ENCODE peak calls at places on chromosomes 2 and 18, in nine cellular contexts. A is tibial nerve, G is endodermal cell, U is HFFc6, M is fibroblast of pulmonary artery, P is neural progenitor cell, O is AG10803, E is GM20000, J is hepatocyte. Q is an unnamed sample.

GRCh38 chr2:121161272-121161671 is 123.7 kb downstream of the TFCP2L1 start:
- DNase-seq in J (no peak), E (no peak), A (no peak), P (no peak), G (no peak), U (no peak), O (no peak), M (no peak), Q (no peak)

GRCh38 chr18:54003195-54003594 is 221.3 kb downstream of the MBD2 start:
- DNase-seq in P (no peak), O (no peak), G (no peak), U (no peak), E (no peak), J (no peak), A (no peak), M (no peak), Q (no peak)

GRCh38 chr2:170369894-170370293 is 191.9 kb downstream of the MYO3B start:
- DNase-seq in O (peak; percentile 22), J (peak; percentile 19), M (peak; percentile 41), E (no peak), P (peak; percentile 18), U (peak; percentile 12), G (no peak), A (no peak), Q (peak; percentile 25)

GRCh38 chr18:13257361-13257980 is 38.9 kb downstream of the LDLRAD4 start:
- DNase-seq in G (peak; percentile 34), O (no peak), P (no peak), M (no peak), U (no peak), E (no peak), J (no peak), A (no peak), Q (no peak)

GRCh38 chr18:49911414-49911813 is 98.1 kb upstream of the ACAA2 start:
- DNase-seq in M (no peak), E (no peak), P (peak; percentile 62), U (no peak), J (peak; percentile 35), A (no peak), G (peak; percentile 77), O (no peak), Q (no peak)

GRCh38 chr18:45059695-45060094 is 379.0 kb downstream of the SETBP1 start:
- DNase-seq in A (no peak), P (no peak), U (peak; percentile 75), M (peak; percentile 72), E (no peak), O (peak; percentile 61), G (no peak), J (no peak), Q (peak; percentile 49)

GRCh38 chr2:24382363-24383021 is 22.2 kb upstream of the ITSN2 start:
- DNase-seq in O (peak; percentile 66), A (peak; percentile 66), J (peak; percentile 83), M (peak; percentile 76), G (peak; percentile 89), U (peak; percentile 50), P (peak; percentile 76), E (peak; percentile 72), Q (peak; percentile 67)

GRCh38 chr18:45167631-45168225 is 447.5 kb upstream of the SLC14A2 start:
- DNase-seq in M (no peak), P (no peak), U (peak; percentile 88), O (peak; percentile 73), A (no peak), E (no peak), G (no peak), J (no peak), Q (no peak)

GRCh38 chr2:5364361-5364760 is 327.8 kb upstream of the SOX11 start:
- DNase-seq in U (no peak), E (no peak), J (no peak), P (no peak), M (no peak), A (no peak), O (no peak), G (no peak), Q (no peak)

GRCh38 chr2:5365871-5366461 is 326.2 kb upstream of the SOX11 start:
- DNase-seq in G (peak; percentile 95), J (peak; percentile 89), M (peak; percentile 10), A (peak; percentile 53), P (peak; percentile 88), O (no peak), U (no peak), E (peak; percentile 45), Q (peak; percentile 27)

GRCh38 chr2:5367321-5367720 is 324.9 kb upstream of the SOX11 start:
- DNase-seq in E (no peak), G (no peak), M (no peak), U (no peak), A (no peak), P (peak; percentile 75), J (no peak), O (no peak), Q (no peak)

GRCh38 chr2:5373200-5373599 is 319.0 kb upstream of the SOX11 start:
- DNase-seq in U (no peak), P (peak; percentile 94), E (no peak), O (no peak), M (no peak), J (peak; percentile 38), A (no peak), G (peak; percentile 92), Q (no peak)

GRCh38 chr2:5368263-5368662 is 323.9 kb upstream of the SOX11 start:
- DNase-seq in U (no peak), O (no peak), P (peak; percentile 20), J (no peak), G (peak; percentile 52), A (no peak), M (no peak), E (no peak), Q (no peak)
- TF ChIP-seq CTCF in U (no peak), O (no peak), P (peak; percentile 49), J (peak; percentile 29), G (peak; percentile 73), A (no peak), M (no peak), E (no peak), Q (no peak)

DNA sequence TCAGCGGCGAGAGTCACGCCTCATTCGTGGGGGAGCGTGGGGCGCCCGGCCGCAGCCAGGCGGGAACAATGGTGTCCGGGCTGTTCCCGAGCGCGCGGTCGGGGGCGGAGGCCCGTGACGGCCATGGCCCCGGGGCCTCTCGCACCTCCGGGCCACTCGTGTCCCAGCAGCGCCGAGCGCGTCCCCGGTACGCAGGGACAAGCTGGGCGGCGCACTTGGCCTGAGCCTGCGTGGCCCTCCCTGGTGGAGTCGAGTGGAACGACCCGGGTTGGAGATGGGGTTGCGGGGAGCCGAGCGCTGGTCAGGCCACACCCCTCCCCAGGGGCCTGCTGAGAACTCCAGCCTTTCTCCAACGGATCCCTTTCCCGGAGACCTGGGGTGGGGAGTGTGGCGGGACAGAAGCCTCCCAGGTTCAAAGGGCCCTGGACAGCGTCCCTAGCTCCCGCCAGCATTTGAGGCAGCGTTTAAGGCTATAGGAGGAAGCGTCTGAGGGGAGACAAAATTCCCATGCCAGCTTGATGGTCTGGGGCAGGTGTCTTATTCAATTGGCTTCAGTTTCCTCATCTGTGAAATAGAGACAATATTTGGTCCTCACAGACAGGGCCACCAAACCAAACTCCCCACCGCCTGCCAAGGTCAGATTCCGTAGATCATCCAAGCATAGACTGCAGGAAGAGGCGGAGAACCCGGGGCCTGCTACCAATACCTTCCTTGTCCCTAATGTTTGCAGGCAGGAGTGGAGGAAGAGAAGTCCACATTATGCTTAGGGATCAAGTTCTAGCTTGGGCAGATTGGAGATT is 545 bp downstream of the CNDP2 start:
- DNase-seq in E (peak; percentile 48), U (peak; percentile 41), G (peak; percentile 83), J (peak; percentile 88), O (peak; percentile 57), A (peak; percentile 13), P (peak; percentile 71), M (peak; percentile 51), Q (peak; percentile 58)
- TF ChIP-seq CTCF in E (no peak), U (peak; percentile 53), G (peak; percentile 52), J (no peak), O (peak; percentile 28), A (peak; percentile 45), P (no peak), M (no peak), Q (no peak)

DNA sequence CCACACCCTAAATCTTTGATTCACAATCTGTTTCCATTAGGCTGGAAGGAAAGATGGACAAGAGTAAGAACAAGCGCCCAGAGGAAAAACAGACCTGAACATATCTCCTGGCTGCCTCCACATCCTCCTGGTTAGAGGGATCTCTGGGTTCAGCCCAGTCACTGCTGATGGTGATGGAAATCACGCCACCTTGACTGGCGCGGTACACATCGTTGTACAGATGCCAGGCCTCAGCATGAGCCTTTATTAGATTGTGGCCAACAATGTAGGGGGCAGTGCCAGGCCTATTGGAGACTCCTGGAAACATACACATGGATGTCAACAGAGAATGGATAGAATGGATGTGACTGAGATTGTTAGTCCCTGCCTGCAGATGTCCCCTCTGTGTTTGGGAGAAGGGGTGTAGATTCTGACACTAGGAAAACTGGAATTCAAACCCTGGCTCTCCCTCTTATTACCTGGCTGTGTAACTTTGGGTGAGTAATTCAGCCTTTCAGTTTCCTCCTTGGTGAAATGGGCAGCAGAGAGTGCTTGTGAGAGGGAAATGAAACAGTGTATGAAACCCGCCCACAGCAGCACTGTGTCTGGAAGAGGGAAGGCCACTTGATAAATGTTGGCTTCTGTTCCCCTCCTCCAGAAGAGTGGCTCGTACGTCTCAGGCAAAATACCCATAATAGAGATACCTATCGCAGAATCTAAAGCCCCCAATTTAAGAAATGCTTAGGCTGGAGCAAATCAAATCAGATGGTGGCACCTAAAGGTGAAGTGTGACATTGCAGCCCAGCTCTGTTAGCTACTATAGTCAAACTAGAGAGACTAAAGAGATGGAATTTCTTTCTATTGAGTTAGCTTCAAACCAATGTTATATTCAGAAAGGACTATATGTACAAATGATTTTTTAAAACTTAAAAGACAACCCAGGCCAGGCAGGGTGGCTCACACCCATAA is 36.2 kb downstream of the LCT start:
- DNase-seq in E (no peak), U (no peak), G (no peak), O (no peak), M (no peak), J (no peak), P (no peak), A (no peak), Q (no peak)
- TF ChIP-seq CTCF in E (no peak), U (peak; percentile 28), G (peak; percentile 35), O (no peak), M (no peak), J (no peak), P (no peak), A (no peak), Q (no peak)

GRCh38 chr2:187614756-187615155 is 60.5 kb upstream of the TFPI start:
- DNase-seq in E (no peak), G (no peak), P (no peak), O (peak; percentile 21), M (peak; percentile 35), J (no peak), U (peak; percentile 20), A (no peak), Q (no peak)

GRCh38 chr2:187617925-187618324 is 63.7 kb upstream of the TFPI start:
- DNase-seq in P (no peak), J (no peak), M (no peak), A (no peak), G (no peak), E (no peak), O (no peak), U (no peak), Q (no peak)

GRCh38 chr2:187612857-187613256 is 58.6 kb upstream of the TFPI start:
- DNase-seq in U (no peak), O (no peak), G (no peak), E (no peak), M (no peak), A (no peak), J (no peak), P (no peak), Q (no peak)

GRCh38 chr2:187617120-187617519 is 62.9 kb upstream of the TFPI start:
- DNase-seq in A (no peak), U (no peak), J (no peak), M (no peak), G (no peak), O (no peak), P (no peak), E (no peak), Q (no peak)

GRCh38 chr2:187615364-187615763 is 61.1 kb upstream of the TFPI start:
- DNase-seq in E (no peak), A (no peak), M (no peak), O (peak; percentile 4), G (no peak), U (no peak), J (no peak), P (no peak), Q (no peak)
- TF ChIP-seq CTCF in E (no peak), A (no peak), M (no peak), O (no peak), G (no peak), U (no peak), J (no peak), P (no peak), Q (no peak)

Q was measured in RWPE1.